ENCODE peak calls at places on chromosomes 11 and 22, in eight cellular contexts. A, D, Q, M, H, S, P and J are unnamed samples.

GRCh38 chr11:46363455-46363920 is 16.2 kb downstream of the DGKZ start:
- DNase-seq in S (no peak), P (no peak), H (no peak), D (peak), Q (peak), A (no peak), M (peak), J (no peak)

GRCh38 chr11:83120328-83120727 is 36.6 kb upstream of the PCF11 start:
- DNase-seq in D (no peak), P (no peak), Q (no peak), S (no peak), H (peak), A (no peak), M (no peak), J (no peak)

GRCh38 chr11:124315052-124315451 is 1.3 kb upstream of the OR8D1 start:
- DNase-seq in A (no peak), D (no peak), S (no peak), Q (peak), P (no peak), M (no peak), H (peak), J (no peak)

GRCh38 chr11:95138448-95138847 is 48.8 kb downstream of the ENDOD1 start:
- DNase-seq in H (peak), Q (peak), P (no peak), M (no peak), A (no peak), S (no peak), D (no peak), J (peak)

GRCh38 chr11:15565846-15566245 is 451.1 kb downstream of the INSC start:
- DNase-seq in M (no peak), D (no peak), Q (no peak), P (no peak), S (no peak), A (no peak), H (no peak), J (peak)

GRCh38 chr11:103714246-103714645 is 322.2 kb upstream of the DDI1 start:
- DNase-seq in D (no peak), H (peak), A (no peak), M (no peak), Q (peak), S (no peak), P (no peak), J (no peak)

GRCh38 chr11:46611526-46612304 is 5.3 kb downstream of the HARBI1 start:
- DNase-seq in M (no peak), Q (no peak), D (no peak), A (no peak), H (no peak), P (no peak), S (no peak), J (no peak)

GRCh38 chr11:71948314-71949027 is 19.6 kb downstream of the RNF121 start:
- DNase-seq in H (no peak), M (no peak), D (no peak), S (no peak), P (no peak), A (no peak), Q (no peak), J (no peak)

GRCh38 chr11:110858556-110858921 is 146.3 kb upstream of the ARHGAP20 start:
- DNase-seq in H (peak), Q (peak), P (no peak), M (peak), D (peak), S (no peak), A (no peak), J (no peak)

GRCh38 chr11:61694971-61695706 is 14.9 kb downstream of the DAGLA start:
- DNase-seq in P (no peak), H (no peak), D (peak), S (no peak), Q (peak), M (peak), A (no peak), J (peak)

GRCh38 chr11:61357894-61358239 is 3.8 kb downstream of the CYB561A3 start:
- DNase-seq in P (no peak), M (no peak), D (no peak), H (no peak), Q (no peak), S (no peak), A (no peak), J (no peak)

GRCh38 chr11:534592-535518 is 521 bp downstream of the HRAS start:
- DNase-seq in S (peak), M (peak), D (peak), P (peak), Q (peak), H (no peak), A (no peak), J (peak)

GRCh38 chr11:69173925-69174591 is 18.3 kb downstream of the SMIM38 start:
- DNase-seq in M (no peak), H (no peak), A (no peak), D (no peak), P (no peak), Q (no peak), S (no peak), J (no peak)

GRCh38 chr22:46507451-46508390 is 29.7 kb downstream of the CELSR1 start:
- DNase-seq in M (no peak), D (no peak), P (no peak), A (no peak), Q (no peak), H (no peak), S (no peak), J (no peak)

GRCh38 chr11:132643239-132643638 is 889.1 kb downstream of the OPCML start:
- DNase-seq in M (no peak), S (no peak), H (no peak), D (no peak), Q (no peak), A (no peak), P (no peak), J (no peak)